ENCODE peak calls at places on chromosomes 2 and 18, in nine cellular contexts. B, R, Z, G, T, I, A, L and H are unnamed samples.

GRCh38 chr2:206585335-206585734 is 57.0 kb upstream of the FAM237A start:
- DNase-seq in B (no peak), R (no peak), Z (peak), G (no peak), T (no peak), I (no peak), A (no peak), L (no peak), H (no peak)

GRCh38 chr18:10101293-10101701 is 187.5 kb downstream of the VAPA start:
- DNase-seq in B (no peak), R (peak), Z (no peak), G (peak), T (no peak), I (peak), A (no peak), L (peak), H (no peak)

GRCh38 chr2:144946263-144946662 is 426.3 kb upstream of the ZEB2 start:
- DNase-seq in B (no peak), R (no peak), Z (no peak), G (no peak), T (no peak), I (no peak), A (no peak), L (no peak), H (no peak)

GRCh38 chr2:61645911-61646310 is 107.8 kb upstream of the XPO1 start:
- DNase-seq in B (no peak), R (no peak), Z (no peak), G (no peak), T (no peak), I (peak), A (peak), L (no peak), H (no peak)

GRCh38 chr18:907171-907879 is 2.7 kb downstream of the ADCYAP1 start:
- DNase-seq in B (peak), R (no peak), Z (no peak), G (peak), T (no peak), I (no peak), A (no peak), L (no peak), H (no peak)

GRCh38 chr2:44713170-44713569 is 228.3 kb upstream of the SIX3 start:
- DNase-seq in B (no peak), R (no peak), Z (no peak), G (no peak), T (peak), I (no peak), A (no peak), L (no peak), H (no peak)

GRCh38 chr2:7886665-7887064 is 795.2 kb upstream of the ID2 start:
- DNase-seq in B (no peak), R (no peak), Z (no peak), G (no peak), T (no peak), I (no peak), A (no peak), L (no peak), H (peak)

GRCh38 chr2:211745295-211746097 is 793.1 kb downstream of the ERBB4 start:
- DNase-seq in B (peak), R (no peak), Z (no peak), G (peak), T (no peak), I (peak), A (no peak), L (no peak), H (peak)

GRCh38 chr18:4581966-4582365 is 126.9 kb upstream of the DLGAP1 start:
- DNase-seq in B (no peak), R (no peak), Z (no peak), G (no peak), T (no peak), I (no peak), A (no peak), L (no peak), H (no peak)

GRCh38 chr2:236971131-236971850 is 114.4 kb upstream of the COPS8 start:
- DNase-seq in B (no peak), R (no peak), Z (no peak), G (no peak), T (no peak), I (no peak), A (no peak), L (no peak), H (no peak)

GRCh38 chr2:37389984-37390765 is 45.7 kb downstream of the QPCT start:
- DNase-seq in B (no peak), R (no peak), Z (peak), G (no peak), T (peak), I (peak), A (no peak), L (no peak), H (peak)

GRCh38 chr18:59219672-59220163 is at the start of gene GRP:
- DNase-seq in B (peak), R (no peak), Z (no peak), G (no peak), T (no peak), I (no peak), A (no peak), L (no peak), H (no peak)

GRCh38 chr2:226738191-226738820 is 61.3 kb downstream of the IRS1 start:
- DNase-seq in B (no peak), R (no peak), Z (no peak), G (no peak), T (no peak), I (no peak), A (no peak), L (no peak), H (no peak)

GRCh38 chr18:58005885-58006523 is 38.0 kb upstream of the NEDD4L start:
- DNase-seq in B (no peak), R (no peak), Z (no peak), G (no peak), T (no peak), I (peak), A (no peak), L (no peak), H (no peak)

GRCh38 chr18:61326407-61326806 is 6.8 kb upstream of the CDH20 start:
- DNase-seq in B (no peak), R (no peak), Z (no peak), G (no peak), T (no peak), I (no peak), A (no peak), L (no peak), H (no peak)

GRCh38 chr2:240966906-240967680 is 31.3 kb upstream of the SNED1 start:
- DNase-seq in B (peak), R (peak), Z (no peak), G (peak), T (no peak), I (no peak), A (no peak), L (peak), H (no peak)

GRCh38 chr2:45380131-45380836 is 230.8 kb downstream of the SRBD1 start:
- DNase-seq in B (no peak), R (no peak), Z (peak), G (no peak), T (no peak), I (peak), A (no peak), L (no peak), H (peak)

GRCh38 chr2:45331034-45331786 is 279.9 kb downstream of the SRBD1 start:
- DNase-seq in B (no peak), R (no peak), Z (peak), G (no peak), T (no peak), I (no peak), A (no peak), L (no peak), H (peak)

GRCh38 chr2:24885221-24886113 is 34.6 kb downstream of the ADCY3 start:
- DNase-seq in B (no peak), R (no peak), Z (no peak), G (no peak), T (no peak), I (no peak), A (no peak), L (no peak), H (no peak)

GRCh38 chr2:105584437-105585010 is 160.2 kb upstream of the NCK2 start:
- DNase-seq in B (no peak), R (no peak), Z (no peak), G (no peak), T (no peak), I (no peak), A (no peak), L (no peak), H (no peak)

GRCh38 chr2:213175673-213176247 is 24.3 kb upstream of the IKZF2 start:
- DNase-seq in B (no peak), R (no peak), Z (peak), G (no peak), T (no peak), I (peak), A (no peak), L (no peak), H (no peak)

GRCh38 chr2:119049968-119050657 is 108.1 kb downstream of the MARCO start:
- DNase-seq in B (peak), R (no peak), Z (no peak), G (no peak), T (no peak), I (no peak), A (no peak), L (no peak), H (peak)

GRCh38 chr2:45315881-45316280 is 295.2 kb downstream of the SRBD1 start:
- DNase-seq in B (no peak), R (no peak), Z (no peak), G (no peak), T (no peak), I (peak), A (peak), L (no peak), H (no peak)

GRCh38 chr2:152189622-152190495 is 14.3 kb upstream of the STAM2 start:
- DNase-seq in B (peak), R (no peak), Z (peak), G (no peak), T (no peak), I (peak), A (peak), L (peak), H (peak)

GRCh38 chr2:88188741-88189140 is 18.6 kb downstream of the THNSL2 start:
- DNase-seq in B (no peak), R (no peak), Z (no peak), G (no peak), T (no peak), I (no peak), A (no peak), L (no peak), H (no peak)

GRCh38 chr18:7317804-7318231 is 86.9 kb downstream of the LRRC30 start:
- DNase-seq in B (no peak), R (no peak), Z (no peak), G (no peak), T (no peak), I (no peak), A (no peak), L (no peak), H (peak)

GRCh38 chr2:186881644-186882043 is 32.7 kb upstream of the ZSWIM2 start:
- DNase-seq in B (no peak), R (no peak), Z (no peak), G (no peak), T (no peak), I (no peak), A (no peak), L (no peak), H (no peak)

GRCh38 chr2:105782123-105782522 is 37.4 kb downstream of the NCK2 start:
- DNase-seq in B (no peak), R (no peak), Z (no peak), G (no peak), T (no peak), I (no peak), A (no peak), L (no peak), H (no peak)

GRCh38 chr18:7185701-7186100 is 45.2 kb upstream of the LRRC30 start:
- DNase-seq in B (no peak), R (no peak), Z (no peak), G (no peak), T (no peak), I (no peak), A (no peak), L (no peak), H (no peak)

GRCh38 chr2:84817239-84817655 is 63.6 kb downstream of the TRABD2A start:
- DNase-seq in B (no peak), R (no peak), Z (no peak), G (no peak), T (no peak), I (no peak), A (no peak), L (no peak), H (no peak)

GRCh38 chr2:44237221-44237620 is 38.1 kb upstream of the SLC3A1 start:
- DNase-seq in B (no peak), R (no peak), Z (no peak), G (no peak), T (peak), I (no peak), A (no peak), L (no peak), H (no peak)

GRCh38 chr2:160583823-160584537 is 90.4 kb upstream of the RBMS1 start:
- DNase-seq in B (no peak), R (no peak), Z (no peak), G (no peak), T (no peak), I (no peak), A (no peak), L (no peak), H (no peak)

GRCh38 chr2:128424806-128425205 is 106.1 kb upstream of the HS6ST1 start:
- DNase-seq in B (no peak), R (peak), Z (peak), G (peak), T (no peak), I (no peak), A (no peak), L (no peak), H (no peak)

GRCh38 chr2:208042041-208042440 is 16.7 kb upstream of the PLEKHM3 start:
- DNase-seq in B (no peak), R (no peak), Z (no peak), G (no peak), T (no peak), I (peak), A (peak), L (no peak), H (no peak)

GRCh38 chr2:176554107-176555048 is 285.1 kb downstream of the MTX2 start:
- DNase-seq in B (no peak), R (no peak), Z (peak), G (no peak), T (peak), I (peak), A (peak), L (peak), H (peak)

GRCh38 chr2:112204411-112204810 is 50.4 kb downstream of the ZC3H8 start:
- DNase-seq in B (no peak), R (no peak), Z (no peak), G (no peak), T (no peak), I (peak), A (no peak), L (no peak), H (no peak)

GRCh38 chr2:100321181-100321880 is 970 bp downstream of the LONRF2 start:
- DNase-seq in B (peak), R (no peak), Z (no peak), G (peak), T (no peak), I (no peak), A (no peak), L (peak), H (peak)

GRCh38 chr18:27839141-27839540 is 337.8 kb downstream of the CDH2 start:
- DNase-seq in B (no peak), R (no peak), Z (peak), G (no peak), T (no peak), I (peak), A (peak), L (no peak), H (peak)

GRCh38 chr18:61554946-61555361 is 221.7 kb downstream of the CDH20 start:
- DNase-seq in B (no peak), R (no peak), Z (no peak), G (no peak), T (no peak), I (no peak), A (no peak), L (no peak), H (no peak)

DNA sequence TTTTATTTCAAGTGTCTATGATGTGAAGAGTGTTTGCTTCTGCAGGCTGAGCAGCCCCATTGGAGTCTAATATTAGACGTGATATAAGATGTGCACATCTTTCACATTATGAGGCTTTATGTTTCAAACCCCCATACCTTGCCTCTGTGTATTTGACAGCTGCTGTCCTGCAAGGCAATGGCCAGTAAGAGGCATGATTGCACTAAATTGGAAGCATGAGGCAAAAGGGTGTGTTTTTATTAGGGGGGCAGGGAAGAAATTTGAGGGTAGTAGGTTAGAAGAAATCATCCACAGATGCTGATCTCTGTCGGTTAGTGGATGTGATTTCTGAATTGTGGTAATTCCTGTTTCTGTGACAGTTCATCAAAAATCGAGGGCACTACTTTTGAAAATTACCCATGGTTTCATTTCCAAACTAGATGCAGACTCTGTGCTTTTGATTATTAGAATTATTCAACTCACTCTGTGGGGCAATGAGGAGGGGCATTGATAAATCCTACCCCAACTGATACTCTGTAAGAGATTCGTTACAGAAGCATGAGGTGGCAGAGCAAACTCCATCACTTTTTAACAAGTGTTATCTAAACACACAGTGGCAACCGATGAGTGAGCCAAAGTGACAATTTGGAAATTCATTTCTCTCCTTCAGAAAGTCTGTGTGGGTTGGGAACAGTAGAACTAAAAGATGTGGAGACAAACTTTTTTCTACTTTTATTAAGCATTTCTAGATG is 452.9 kb downstream of the ARHGAP15 start:
- DNase-seq in B (no peak), R (no peak), Z (no peak), G (no peak), T (no peak), I (no peak), A (no peak), L (no peak), H (no peak)
- TF ChIP-seq CTCF in B (no peak), R (no peak), Z (no peak), G (no peak), T (no peak), I (peak), A (peak), L (no peak), H (no peak)

DNA sequence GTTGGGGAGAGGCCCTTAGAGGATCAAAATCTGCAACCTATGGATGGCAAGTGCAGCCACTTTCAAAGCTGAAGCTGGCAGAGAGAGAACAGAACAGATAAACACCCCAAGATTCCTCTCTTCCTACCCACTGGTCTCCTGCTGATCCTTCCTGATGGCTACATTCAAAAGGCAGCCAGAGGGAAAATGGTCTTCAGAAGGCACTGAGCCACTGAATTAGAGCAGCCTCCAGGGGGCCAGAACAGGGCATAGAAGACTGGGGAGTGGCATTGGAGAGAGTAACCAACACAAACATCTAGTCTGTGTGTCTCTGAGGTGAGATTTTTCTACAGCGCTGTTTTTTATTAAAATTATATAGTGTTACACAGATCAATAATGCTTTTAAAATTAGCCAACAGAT is 432.6 kb downstream of the PARD3B start:
- DNase-seq in B (peak), R (no peak), Z (no peak), G (no peak), T (no peak), I (no peak), A (no peak), L (no peak), H (no peak)
- TF ChIP-seq CTCF in B (no peak), R (no peak), Z (no peak), G (no peak), T (no peak), I (no peak), A (peak), L (no peak), H (no peak)

GRCh38 chr2:16429431-16429830 is 236.2 kb downstream of the CYRIA start:
- DNase-seq in B (no peak), R (no peak), Z (no peak), G (no peak), T (no peak), I (no peak), A (no peak), L (no peak), H (no peak)
- TF ChIP-seq CTCF in B (no peak), R (no peak), Z (no peak), G (no peak), T (no peak), I (no peak), A (no peak), L (no peak), H (no peak)

DNA sequence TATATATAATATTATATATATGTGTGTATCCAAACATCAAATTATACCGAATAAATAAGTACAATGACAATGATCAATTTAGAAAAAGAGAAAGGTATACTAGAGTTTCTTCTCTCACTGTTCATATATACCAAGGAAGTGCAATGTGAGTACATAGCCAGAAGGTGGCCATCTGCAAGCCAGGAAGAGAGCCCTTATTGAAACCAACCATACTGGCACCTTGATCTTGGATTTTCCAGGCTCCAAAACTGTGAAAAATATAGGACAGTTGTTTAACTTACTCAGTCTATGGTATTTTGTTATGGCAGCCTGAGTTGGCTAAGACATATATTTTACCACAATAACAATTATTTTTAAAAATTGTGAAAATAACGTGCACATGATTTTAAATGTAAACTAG is 1490.2 kb upstream of the SLC39A10 start:
- DNase-seq in B (no peak), R (no peak), Z (no peak), G (no peak), T (no peak), I (no peak), A (no peak), L (no peak), H (peak)
- TF ChIP-seq CTCF in B (peak), R (peak), Z (peak), G (peak), T (peak), I (peak), A (peak), L (no peak), H (peak)

GRCh38 chr2:1460851-1461418 is 47.7 kb downstream of the TPO start:
- DNase-seq in B (no peak), R (no peak), Z (no peak), G (no peak), T (no peak), I (no peak), A (no peak), L (no peak), H (no peak)

GRCh38 chr2:1458432-1458831 is 45.2 kb downstream of the TPO start:
- DNase-seq in B (no peak), R (no peak), Z (no peak), G (no peak), T (no peak), I (no peak), A (no peak), L (no peak), H (no peak)

GRCh38 chr2:1459727-1460126 is 46.5 kb downstream of the TPO start:
- DNase-seq in B (no peak), R (no peak), Z (no peak), G (no peak), T (no peak), I (no peak), A (no peak), L (no peak), H (no peak)

GRCh38 chr2:1461507-1462390 is 48.5 kb downstream of the TPO start:
- DNase-seq in B (no peak), R (no peak), Z (no peak), G (no peak), T (no peak), I (no peak), A (no peak), L (no peak), H (no peak)

GRCh38 chr2:1462984-1463383 is 49.7 kb downstream of the TPO start:
- DNase-seq in B (no peak), R (no peak), Z (no peak), G (no peak), T (no peak), I (no peak), A (no peak), L (no peak), H (no peak)
- TF ChIP-seq CTCF in B (no peak), R (no peak), Z (no peak), G (no peak), T (no peak), I (no peak), A (no peak), L (no peak), H (no peak)

GRCh38 chr2:203710211-203710610 is 3.8 kb downstream of the CD28 start:
- DNase-seq in B (no peak), R (no peak), Z (no peak), G (no peak), T (no peak), I (no peak), A (no peak), L (no peak), H (no peak)
- TF ChIP-seq CTCF in B (no peak), R (no peak), Z (no peak), G (no peak), T (no peak), I (no peak), A (no peak), L (no peak), H (no peak)